ENCODE peak calls at places on chromosomes 3 and 15, in eight cellular contexts. C is AG09319; K is NCI-H2227 treated with DMSO at 0.1 percent for 48 hours; N is HCT116; B is OCI-LY7; A is mammary epithelial cell; O is A172; X is stimulated activated naive B cell treated with anti-CD40 and anti-IgM and Interleukin-4, amounts not matched to agents 10 μg/mL and 1 μg/mL and 100 μg/mL, for 72 hours. R is an unnamed sample.

GRCh38 chr3:190326930-190327329 is 4.7 kb upstream of the CLDN1 start:
- DNase-seq in X (no peak), B (no peak), A (no peak), O (no peak), N (no peak), C (peak; percentile 52), K (no peak), R (no peak)

GRCh38 chr3:39050020-39050419 is 1.7 kb downstream of the SCN11A start:
- DNase-seq in O (no peak), A (no peak), K (no peak), C (no peak), B (peak; percentile 17), X (no peak), N (no peak), R (no peak)

GRCh38 chr15:92578096-92578835 is 77.3 kb downstream of the FAM174B start:
- DNase-seq in B (no peak), A (no peak), O (no peak), X (no peak), N (no peak), C (no peak), K (no peak), R (peak; percentile 23)

GRCh38 chr15:32828507-32829186 is 110.8 kb downstream of the GREM1 start:
- DNase-seq in N (no peak), X (no peak), K (no peak), A (no peak), C (peak; percentile 73), O (peak; percentile 62), B (no peak), R (no peak)

GRCh38 chr3:64377942-64378341 is 152.7 kb upstream of the PRICKLE2 start:
- DNase-seq in K (no peak), X (no peak), C (no peak), N (no peak), B (no peak), O (no peak), A (no peak), R (no peak)

GRCh38 chr15:78179906-78180305 is 30.7 kb downstream of the IDH3A start:
- DNase-seq in B (no peak), N (no peak), C (no peak), X (no peak), A (no peak), K (no peak), O (no peak), R (no peak)

GRCh38 chr3:188262913-188263683 is 109.1 kb downstream of the LPP start:
- DNase-seq in K (peak; percentile 43), X (no peak), C (no peak), A (no peak), N (no peak), O (peak; percentile 93), B (no peak), R (no peak)

GRCh38 chr15:39597336-39597735 is 16.5 kb downstream of the THBS1 start:
- DNase-seq in A (no peak), X (no peak), N (no peak), C (no peak), O (no peak), K (no peak), B (no peak), R (no peak)

GRCh38 chr3:44000586-44000985 is 241.1 kb upstream of the TOPAZ1 start:
- DNase-seq in B (peak; percentile 13), A (peak; percentile 59), K (no peak), O (peak; percentile 53), N (no peak), C (peak; percentile 35), X (no peak), R (no peak)

GRCh38 chr3:12896206-12896697 is 54.9 kb upstream of the RPL32 start:
- DNase-seq in A (no peak), X (no peak), O (no peak), K (no peak), B (no peak), C (no peak), N (no peak), R (no peak)

GRCh38 chr3:98010194-98010882 is 24.8 kb downstream of the GABRR3 start:
- DNase-seq in X (no peak), K (no peak), C (no peak), N (no peak), A (no peak), B (no peak), O (no peak), R (no peak)

GRCh38 chr3:187952849-187953248 is 201.1 kb upstream of the LPP start:
- DNase-seq in X (no peak), B (no peak), O (no peak), K (no peak), A (peak; percentile 49), N (no peak), C (no peak), R (no peak)

GRCh38 chr3:14451844-14452533 is 49.6 kb downstream of the SLC6A6 start:
- DNase-seq in O (peak; percentile 90), C (peak; percentile 72), N (no peak), X (no peak), K (no peak), B (no peak), A (no peak), R (no peak)

GRCh38 chr3:143525408-143525807 is 322.9 kb downstream of the SLC9A9 start:
- DNase-seq in C (no peak), X (no peak), B (no peak), N (no peak), O (no peak), A (peak; percentile 13), K (no peak), R (no peak)

GRCh38 chr3:18239674-18240073 is 185.5 kb downstream of the SATB1 start:
- DNase-seq in B (no peak), N (no peak), O (no peak), X (no peak), A (no peak), K (no peak), C (no peak), R (no peak)

GRCh38 chr15:62847900-62848489 is 194.6 kb upstream of the TPM1 start:
- DNase-seq in A (peak; percentile 48), N (peak; percentile 53), K (no peak), X (no peak), B (peak; percentile 24), O (peak; percentile 56), C (no peak), R (peak; percentile 60)

GRCh38 chr3:46463120-46463867 is 1.4 kb downstream of the LTF start:
- DNase-seq in K (no peak), N (no peak), A (no peak), C (no peak), O (no peak), X (no peak), B (no peak), R (no peak)

GRCh38 chr15:43975750-43976149 is 148.9 kb downstream of the WDR76 start:
- DNase-seq in B (no peak), C (no peak), N (no peak), X (no peak), K (no peak), A (no peak), O (no peak), R (no peak)

GRCh38 chr15:70269331-70269911 is 171.7 kb upstream of the TLE3 start:
- DNase-seq in C (no peak), N (no peak), K (no peak), B (no peak), X (no peak), A (no peak), O (no peak), R (no peak)

GRCh38 chr3:115968871-115969270 is 345.6 kb downstream of the GAP43 start:
- DNase-seq in A (no peak), K (no peak), X (no peak), N (no peak), O (no peak), C (no peak), B (no peak), R (no peak)

GRCh38 chr3:27357665-27358258 is 11.4 kb downstream of the NEK10 start:
- DNase-seq in O (peak; percentile 46), N (peak; percentile 59), B (peak; percentile 64), X (peak; percentile 36), K (no peak), C (no peak), A (peak; percentile 38), R (peak; percentile 25)

GRCh38 chr3:72255191-72255590 is 470.2 kb upstream of the PROK2 start:
- DNase-seq in K (no peak), C (no peak), X (no peak), N (no peak), O (no peak), B (no peak), A (no peak), R (no peak)

GRCh38 chr15:71114887-71115566 is at the start of gene THSD4:
- DNase-seq in K (peak; percentile 52), B (peak; percentile 8), C (no peak), X (peak; percentile 42), A (peak; percentile 66), O (peak; percentile 57), N (no peak), R (peak; percentile 97)

R was measured in H1.